ENCODE peak calls at places on chromosome X, in seven cellular contexts. One of them, this sample, is unnamed.

GRCh38 chrX:154409222-154409871 is at the start of gene DNASE1L1:
- DNase-seq in adipocyte: peak; percentile 84
- DNase-seq in A549: peak; percentile 62
- DNase-seq in lung: peak; percentile 83
- DNase-seq in HT-29: peak; percentile 94
- DNase-seq in stimulated activated CD8-positive, alpha-beta memory T cell treated with anti-CD3 and anti-CD28 coated beads, Interleukin-7, amount 100 ng/mL, for 48 hours: no peak
- DNase-seq in SW480: peak; percentile 91
- DNase-seq in this sample: peak; percentile 83

GRCh38 chrX:81537723-81538122 is 335.8 kb downstream of the SH3BGRL start:
- DNase-seq in A549: no peak
- DNase-seq in HT-29: no peak
- DNase-seq in SW480: no peak
- DNase-seq in adipocyte: no peak
- DNase-seq in stimulated activated CD8-positive, alpha-beta memory T cell treated with anti-CD3 and anti-CD28 coated beads, Interleukin-7, amount 100 ng/mL, for 48 hours: no peak
- DNase-seq in lung: no peak
- DNase-seq in this sample: no peak

GRCh38 chrX:119516157-119516702 is 48.0 kb downstream of the SLC25A5 start:
- DNase-seq in A549: peak; percentile 71
- DNase-seq in lung: no peak
- DNase-seq in SW480: peak; percentile 63
- DNase-seq in adipocyte: peak; percentile 83
- DNase-seq in stimulated activated CD8-positive, alpha-beta memory T cell treated with anti-CD3 and anti-CD28 coated beads, Interleukin-7, amount 100 ng/mL, for 48 hours: no peak
- DNase-seq in HT-29: peak; percentile 65
- DNase-seq in this sample: peak; percentile 57

GRCh38 chrX:137427061-137427778 is 138.7 kb upstream of the ZIC3 start:
- DNase-seq in SW480: no peak
- DNase-seq in adipocyte: no peak
- DNase-seq in HT-29: no peak
- DNase-seq in A549: no peak
- DNase-seq in stimulated activated CD8-positive, alpha-beta memory T cell treated with anti-CD3 and anti-CD28 coated beads, Interleukin-7, amount 100 ng/mL, for 48 hours: no peak
- DNase-seq in lung: no peak
- DNase-seq in this sample: no peak

GRCh38 chrX:107766470-107767140 is 9.0 kb downstream of the TSC22D3 start:
- DNase-seq in A549: no peak
- DNase-seq in SW480: no peak
- DNase-seq in lung: no peak
- DNase-seq in HT-29: no peak
- DNase-seq in adipocyte: peak; percentile 24
- DNase-seq in stimulated activated CD8-positive, alpha-beta memory T cell treated with anti-CD3 and anti-CD28 coated beads, Interleukin-7, amount 100 ng/mL, for 48 hours: no peak
- DNase-seq in this sample: no peak

GRCh38 chrX:45068555-45068954 is 132.1 kb downstream of the DIPK2B start:
- DNase-seq in stimulated activated CD8-positive, alpha-beta memory T cell treated with anti-CD3 and anti-CD28 coated beads, Interleukin-7, amount 100 ng/mL, for 48 hours: no peak
- DNase-seq in adipocyte: no peak
- DNase-seq in lung: no peak
- DNase-seq in SW480: no peak
- DNase-seq in HT-29: no peak
- DNase-seq in A549: no peak
- DNase-seq in this sample: no peak

GRCh38 chrX:7996414-7996813 is 69.2 kb upstream of the PNPLA4 start:
- DNase-seq in lung: no peak
- DNase-seq in adipocyte: peak; percentile 61
- DNase-seq in A549: no peak
- DNase-seq in stimulated activated CD8-positive, alpha-beta memory T cell treated with anti-CD3 and anti-CD28 coated beads, Interleukin-7, amount 100 ng/mL, for 48 hours: no peak
- DNase-seq in SW480: peak; percentile 29
- DNase-seq in HT-29: peak; percentile 50
- DNase-seq in this sample: peak; percentile 28

GRCh38 chrX:10103023-10103422 is 53.8 kb upstream of the CLCN4 start:
- DNase-seq in lung: no peak
- DNase-seq in adipocyte: peak; percentile 81
- DNase-seq in SW480: no peak
- DNase-seq in HT-29: no peak
- DNase-seq in A549: no peak
- DNase-seq in stimulated activated CD8-positive, alpha-beta memory T cell treated with anti-CD3 and anti-CD28 coated beads, Interleukin-7, amount 100 ng/mL, for 48 hours: no peak
- DNase-seq in this sample: no peak

GRCh38 chrX:54866606-54867005 is 54.0 kb upstream of the TRO start:
- DNase-seq in adipocyte: no peak
- DNase-seq in lung: no peak
- DNase-seq in stimulated activated CD8-positive, alpha-beta memory T cell treated with anti-CD3 and anti-CD28 coated beads, Interleukin-7, amount 100 ng/mL, for 48 hours: no peak
- DNase-seq in SW480: no peak
- DNase-seq in A549: no peak
- DNase-seq in HT-29: no peak
- DNase-seq in this sample: no peak

GRCh38 chrX:136214551-136214950 is 36.6 kb downstream of the MAP7D3 start:
- DNase-seq in lung: no peak
- DNase-seq in stimulated activated CD8-positive, alpha-beta memory T cell treated with anti-CD3 and anti-CD28 coated beads, Interleukin-7, amount 100 ng/mL, for 48 hours: no peak
- DNase-seq in A549: no peak
- DNase-seq in HT-29: no peak
- DNase-seq in SW480: peak; percentile 25
- DNase-seq in adipocyte: peak; percentile 69
- DNase-seq in this sample: peak; percentile 15

GRCh38 chrX:106170318-106170717 is 2.2 kb downstream of the PWWP3B start:
- DNase-seq in HT-29: peak; percentile 38
- DNase-seq in lung: no peak
- DNase-seq in SW480: peak; percentile 17
- DNase-seq in stimulated activated CD8-positive, alpha-beta memory T cell treated with anti-CD3 and anti-CD28 coated beads, Interleukin-7, amount 100 ng/mL, for 48 hours: no peak
- DNase-seq in A549: no peak
- DNase-seq in adipocyte: peak; percentile 29
- DNase-seq in this sample: no peak

GRCh38 chrX:21373637-21374162 is 518 bp upstream of the CNKSR2 start:
- DNase-seq in lung: no peak
- DNase-seq in HT-29: no peak
- DNase-seq in stimulated activated CD8-positive, alpha-beta memory T cell treated with anti-CD3 and anti-CD28 coated beads, Interleukin-7, amount 100 ng/mL, for 48 hours: no peak
- DNase-seq in A549: peak; percentile 28
- DNase-seq in adipocyte: no peak
- DNase-seq in SW480: no peak
- DNase-seq in this sample: no peak

GRCh38 chrX:116284383-116284782 is 113.8 kb downstream of the AGTR2 start:
- DNase-seq in adipocyte: no peak
- DNase-seq in lung: no peak
- DNase-seq in stimulated activated CD8-positive, alpha-beta memory T cell treated with anti-CD3 and anti-CD28 coated beads, Interleukin-7, amount 100 ng/mL, for 48 hours: no peak
- DNase-seq in SW480: no peak
- DNase-seq in HT-29: no peak
- DNase-seq in A549: no peak
- DNase-seq in this sample: no peak

GRCh38 chrX:41116948-41117347 is 31.7 kb downstream of the USP9X start:
- DNase-seq in stimulated activated CD8-positive, alpha-beta memory T cell treated with anti-CD3 and anti-CD28 coated beads, Interleukin-7, amount 100 ng/mL, for 48 hours: no peak
- DNase-seq in HT-29: no peak
- DNase-seq in adipocyte: no peak
- DNase-seq in lung: no peak
- DNase-seq in SW480: no peak
- DNase-seq in A549: no peak
- DNase-seq in this sample: no peak

GRCh38 chrX:10156199-10157031 is at the start of gene CLCN4:
- DNase-seq in A549: peak; percentile 59
- DNase-seq in lung: peak; percentile 61
- DNase-seq in HT-29: peak; percentile 3
- DNase-seq in adipocyte: peak; percentile 42
- DNase-seq in SW480: peak; percentile 64
- DNase-seq in stimulated activated CD8-positive, alpha-beta memory T cell treated with anti-CD3 and anti-CD28 coated beads, Interleukin-7, amount 100 ng/mL, for 48 hours: no peak
- DNase-seq in this sample: peak; percentile 67

GRCh38 chrX:101450951-101451350 is 34.3 kb upstream of the ARMCX4 start:
- DNase-seq in HT-29: peak; percentile 45
- DNase-seq in A549: no peak
- DNase-seq in SW480: no peak
- DNase-seq in lung: peak; percentile 67
- DNase-seq in stimulated activated CD8-positive, alpha-beta memory T cell treated with anti-CD3 and anti-CD28 coated beads, Interleukin-7, amount 100 ng/mL, for 48 hours: no peak
- DNase-seq in adipocyte: peak; percentile 48
- DNase-seq in this sample: no peak

GRCh38 chrX:13778916-13779315 is 38.0 kb downstream of the GPM6B start:
- DNase-seq in stimulated activated CD8-positive, alpha-beta memory T cell treated with anti-CD3 and anti-CD28 coated beads, Interleukin-7, amount 100 ng/mL, for 48 hours: no peak
- DNase-seq in lung: no peak
- DNase-seq in SW480: no peak
- DNase-seq in A549: no peak
- DNase-seq in adipocyte: peak; percentile 62
- DNase-seq in HT-29: no peak
- DNase-seq in this sample: no peak

GRCh38 chrX:11759461-11760311 is 1.6 kb downstream of the MSL3 start:
- DNase-seq in adipocyte: peak; percentile 93
- DNase-seq in stimulated activated CD8-positive, alpha-beta memory T cell treated with anti-CD3 and anti-CD28 coated beads, Interleukin-7, amount 100 ng/mL, for 48 hours: peak; percentile 57
- DNase-seq in SW480: peak; percentile 90
- DNase-seq in A549: peak; percentile 84
- DNase-seq in HT-29: peak; percentile 85
- DNase-seq in lung: peak; percentile 83
- DNase-seq in this sample: peak; percentile 88

GRCh38 chrX:12647230-12647629 is 144.0 kb upstream of the PRPS2 start:
- DNase-seq in stimulated activated CD8-positive, alpha-beta memory T cell treated with anti-CD3 and anti-CD28 coated beads, Interleukin-7, amount 100 ng/mL, for 48 hours: no peak
- DNase-seq in adipocyte: no peak
- DNase-seq in lung: no peak
- DNase-seq in A549: no peak
- DNase-seq in SW480: no peak
- DNase-seq in HT-29: no peak
- DNase-seq in this sample: no peak

GRCh38 chrX:10381218-10381617 is 224.4 kb downstream of the CLCN4 start:
- DNase-seq in lung: no peak
- DNase-seq in stimulated activated CD8-positive, alpha-beta memory T cell treated with anti-CD3 and anti-CD28 coated beads, Interleukin-7, amount 100 ng/mL, for 48 hours: no peak
- DNase-seq in HT-29: no peak
- DNase-seq in A549: no peak
- DNase-seq in SW480: no peak
- DNase-seq in adipocyte: no peak
- DNase-seq in this sample: no peak

GRCh38 chrX:140948827-140949226 is 53.6 kb upstream of the SPANXB1 start:
- DNase-seq in adipocyte: no peak
- DNase-seq in lung: no peak
- DNase-seq in A549: no peak
- DNase-seq in HT-29: no peak
- DNase-seq in SW480: no peak
- DNase-seq in stimulated activated CD8-positive, alpha-beta memory T cell treated with anti-CD3 and anti-CD28 coated beads, Interleukin-7, amount 100 ng/mL, for 48 hours: no peak
- DNase-seq in this sample: no peak

GRCh38 chrX:71302461-71303213 is 1.1 kb downstream of the ITGB1BP2 start:
- DNase-seq in stimulated activated CD8-positive, alpha-beta memory T cell treated with anti-CD3 and anti-CD28 coated beads, Interleukin-7, amount 100 ng/mL, for 48 hours: no peak
- DNase-seq in adipocyte: no peak
- DNase-seq in A549: no peak
- DNase-seq in SW480: no peak
- DNase-seq in HT-29: no peak
- DNase-seq in lung: no peak
- DNase-seq in this sample: no peak

GRCh38 chrX:22060451-22060940 is 28.4 kb downstream of the PHEX start:
- DNase-seq in A549: no peak
- DNase-seq in lung: no peak
- DNase-seq in SW480: no peak
- DNase-seq in HT-29: no peak
- DNase-seq in adipocyte: peak; percentile 58
- DNase-seq in stimulated activated CD8-positive, alpha-beta memory T cell treated with anti-CD3 and anti-CD28 coated beads, Interleukin-7, amount 100 ng/mL, for 48 hours: no peak
- DNase-seq in this sample: no peak

GRCh38 chrX:115940888-115941332 is 229.6 kb upstream of the AGTR2 start:
- DNase-seq in SW480: no peak
- DNase-seq in A549: no peak
- DNase-seq in HT-29: peak; percentile 82
- DNase-seq in adipocyte: peak; percentile 38
- DNase-seq in stimulated activated CD8-positive, alpha-beta memory T cell treated with anti-CD3 and anti-CD28 coated beads, Interleukin-7, amount 100 ng/mL, for 48 hours: no peak
- DNase-seq in lung: peak; percentile 88
- DNase-seq in this sample: peak; percentile 83

GRCh38 chrX:67692246-67692645 is 148.4 kb downstream of the AR start:
- DNase-seq in stimulated activated CD8-positive, alpha-beta memory T cell treated with anti-CD3 and anti-CD28 coated beads, Interleukin-7, amount 100 ng/mL, for 48 hours: no peak
- DNase-seq in HT-29: no peak
- DNase-seq in A549: no peak
- DNase-seq in lung: no peak
- DNase-seq in SW480: no peak
- DNase-seq in adipocyte: peak; percentile 29
- DNase-seq in this sample: no peak

GRCh38 chrX:51182545-51182944 is 150.1 kb upstream of the NUDT10 start:
- DNase-seq in HT-29: peak; percentile 5
- DNase-seq in lung: no peak
- DNase-seq in stimulated activated CD8-positive, alpha-beta memory T cell treated with anti-CD3 and anti-CD28 coated beads, Interleukin-7, amount 100 ng/mL, for 48 hours: no peak
- DNase-seq in SW480: no peak
- DNase-seq in A549: no peak
- DNase-seq in adipocyte: no peak
- DNase-seq in this sample: no peak

GRCh38 chrX:9466115-9466495 is 1.2 kb downstream of the TBL1X start:
- DNase-seq in lung: no peak
- DNase-seq in SW480: peak; percentile 36
- DNase-seq in adipocyte: peak; percentile 54
- DNase-seq in HT-29: no peak
- DNase-seq in A549: peak; percentile 10
- DNase-seq in stimulated activated CD8-positive, alpha-beta memory T cell treated with anti-CD3 and anti-CD28 coated beads, Interleukin-7, amount 100 ng/mL, for 48 hours: no peak
- DNase-seq in this sample: no peak

GRCh38 chrX:104112326-104112951 is at the start of gene ZCCHC18:
- DNase-seq in A549: peak; percentile 43
- DNase-seq in HT-29: no peak
- DNase-seq in stimulated activated CD8-positive, alpha-beta memory T cell treated with anti-CD3 and anti-CD28 coated beads, Interleukin-7, amount 100 ng/mL, for 48 hours: no peak
- DNase-seq in SW480: peak; percentile 55
- DNase-seq in adipocyte: peak; percentile 74
- DNase-seq in lung: no peak
- DNase-seq in this sample: peak; percentile 3

GRCh38 chrX:154002215-154002719 is 17.4 kb downstream of the IRAK1 start:
- DNase-seq in A549: no peak
- DNase-seq in lung: no peak
- DNase-seq in SW480: peak; percentile 71
- DNase-seq in stimulated activated CD8-positive, alpha-beta memory T cell treated with anti-CD3 and anti-CD28 coated beads, Interleukin-7, amount 100 ng/mL, for 48 hours: no peak
- DNase-seq in HT-29: peak; percentile 17
- DNase-seq in adipocyte: peak; percentile 63
- DNase-seq in this sample: no peak

GRCh38 chrX:7385131-7385530 is 237.2 kb upstream of the PUDP start:
- DNase-seq in A549: no peak
- DNase-seq in SW480: no peak
- DNase-seq in HT-29: no peak
- DNase-seq in lung: no peak
- DNase-seq in adipocyte: no peak
- DNase-seq in stimulated activated CD8-positive, alpha-beta memory T cell treated with anti-CD3 and anti-CD28 coated beads, Interleukin-7, amount 100 ng/mL, for 48 hours: no peak
- DNase-seq in this sample: no peak

GRCh38 chrX:40068048-40068447 is 29.7 kb downstream of the BCOR start:
- DNase-seq in A549: no peak
- DNase-seq in HT-29: no peak
- DNase-seq in stimulated activated CD8-positive, alpha-beta memory T cell treated with anti-CD3 and anti-CD28 coated beads, Interleukin-7, amount 100 ng/mL, for 48 hours: no peak
- DNase-seq in SW480: peak; percentile 51
- DNase-seq in lung: no peak
- DNase-seq in adipocyte: no peak
- DNase-seq in this sample: no peak

GRCh38 chrX:72727846-72728245 is 13.7 kb upstream of the PHKA1 start:
- DNase-seq in HT-29: no peak
- DNase-seq in SW480: no peak
- DNase-seq in stimulated activated CD8-positive, alpha-beta memory T cell treated with anti-CD3 and anti-CD28 coated beads, Interleukin-7, amount 100 ng/mL, for 48 hours: no peak
- DNase-seq in adipocyte: no peak
- DNase-seq in A549: no peak
- DNase-seq in lung: no peak
- DNase-seq in this sample: no peak

GRCh38 chrX:5113128-5113527 is 1115.5 kb downstream of the NLGN4X start:
- DNase-seq in stimulated activated CD8-positive, alpha-beta memory T cell treated with anti-CD3 and anti-CD28 coated beads, Interleukin-7, amount 100 ng/mL, for 48 hours: no peak
- DNase-seq in lung: no peak
- DNase-seq in HT-29: peak; percentile 34
- DNase-seq in SW480: peak; percentile 36
- DNase-seq in A549: peak; percentile 11
- DNase-seq in adipocyte: no peak
- DNase-seq in this sample: no peak

GRCh38 chrX:124223524-124223923 is 108.9 kb upstream of the TEX13D start:
- DNase-seq in adipocyte: no peak
- DNase-seq in lung: no peak
- DNase-seq in HT-29: no peak
- DNase-seq in stimulated activated CD8-positive, alpha-beta memory T cell treated with anti-CD3 and anti-CD28 coated beads, Interleukin-7, amount 100 ng/mL, for 48 hours: no peak
- DNase-seq in SW480: no peak
- DNase-seq in A549: no peak
- DNase-seq in this sample: no peak

GRCh38 chrX:130170752-130171445 is 863 bp upstream of the RAB33A start:
- DNase-seq in HT-29: no peak
- DNase-seq in adipocyte: peak; percentile 43
- DNase-seq in A549: peak; percentile 70
- DNase-seq in SW480: peak; percentile 58
- DNase-seq in stimulated activated CD8-positive, alpha-beta memory T cell treated with anti-CD3 and anti-CD28 coated beads, Interleukin-7, amount 100 ng/mL, for 48 hours: peak; percentile 56
- DNase-seq in lung: no peak
- DNase-seq in this sample: no peak

GRCh38 chrX:119541188-119541587 is 24.0 kb downstream of the STEEP1 start:
- DNase-seq in adipocyte: peak; percentile 57
- DNase-seq in SW480: no peak
- DNase-seq in A549: peak; percentile 22
- DNase-seq in stimulated activated CD8-positive, alpha-beta memory T cell treated with anti-CD3 and anti-CD28 coated beads, Interleukin-7, amount 100 ng/mL, for 48 hours: no peak
- DNase-seq in HT-29: no peak
- DNase-seq in lung: no peak
- DNase-seq in this sample: no peak

GRCh38 chrX:106957856-106958255 is 37.7 kb downstream of the CLDN2 start:
- DNase-seq in lung: no peak
- DNase-seq in stimulated activated CD8-positive, alpha-beta memory T cell treated with anti-CD3 and anti-CD28 coated beads, Interleukin-7, amount 100 ng/mL, for 48 hours: no peak
- DNase-seq in SW480: no peak
- DNase-seq in HT-29: no peak
- DNase-seq in adipocyte: no peak
- DNase-seq in A549: no peak
- DNase-seq in this sample: no peak

GRCh38 chrX:44785652-44786051 is 58.2 kb upstream of the DUSP21 start:
- DNase-seq in SW480: no peak
- DNase-seq in adipocyte: peak; percentile 17
- DNase-seq in HT-29: no peak
- DNase-seq in lung: no peak
- DNase-seq in A549: no peak
- DNase-seq in stimulated activated CD8-positive, alpha-beta memory T cell treated with anti-CD3 and anti-CD28 coated beads, Interleukin-7, amount 100 ng/mL, for 48 hours: no peak
- DNase-seq in this sample: no peak

This sample was measured in HepG2.